ENCODE peak calls at places on chromosomes 6 and 20, in nine cellular contexts. L is heart left ventricle; B is epithelial cell of esophagus; D is thoracic aorta; R is hepatocyte; I is tibial nerve; X is activated CD8-positive, alpha-beta T cell treated with anti-CD3 and anti-CD28 coated beads for 36 hours; F is mammary epithelial cell; T is heart right ventricle. J is an unnamed sample.

GRCh38 chr6:170207586-170207985 is 83.3 kb downstream of the DLL1 start:
- DNase-seq in L (no peak), T (no peak), X (no peak), D (no peak), F (no peak), I (peak; percentile 4), R (no peak), B (no peak), J (no peak)

GRCh38 chr6:10970731-10971130 is 73.4 kb downstream of the ELOVL2 start:
- DNase-seq in X (no peak), L (no peak), T (no peak), D (no peak), I (no peak), R (no peak), F (no peak), B (no peak), J (no peak)

GRCh38 chr20:44861547-44862006 is 23.9 kb upstream of the YWHAB start:
- DNase-seq in T (no peak), B (peak; percentile 15), I (no peak), X (no peak), D (peak; percentile 75), F (peak; percentile 20), R (no peak), L (no peak), J (peak; percentile 64)

GRCh38 chr6:151916680-151917164 is 109.2 kb downstream of the ESR1 start:
- DNase-seq in I (peak; percentile 41), R (no peak), F (peak; percentile 99), D (no peak), B (peak; percentile 97), X (no peak), L (no peak), T (no peak), J (peak; percentile 78)

GRCh38 chr6:16840291-16840690 is 79.0 kb upstream of the ATXN1 start:
- DNase-seq in X (peak; percentile 4), F (no peak), T (no peak), B (peak; percentile 33), I (no peak), D (no peak), L (no peak), R (no peak), J (no peak)

GRCh38 chr6:39016831-39017230 is 31.8 kb upstream of the GLP1R start:
- DNase-seq in I (no peak), F (no peak), D (no peak), T (no peak), X (no peak), R (no peak), B (no peak), L (no peak), J (no peak)

GRCh38 chr20:44576297-44576696 is 6.1 kb upstream of the PKIG start:
- DNase-seq in L (no peak), B (peak; percentile 18), X (peak; percentile 38), I (no peak), T (peak; percentile 52), F (no peak), D (no peak), R (no peak), J (no peak)

GRCh38 chr20:20371133-20371532 is 3.2 kb downstream of the INSM1 start:
- DNase-seq in F (no peak), I (no peak), B (no peak), X (no peak), R (no peak), T (no peak), D (no peak), L (no peak), J (no peak)

GRCh38 chr6:166258854-166259276 is 49.3 kb downstream of the PRR18 start:
- DNase-seq in D (no peak), B (no peak), X (peak; percentile 70), I (peak; percentile 36), F (no peak), T (no peak), R (no peak), L (no peak), J (no peak)

GRCh38 chr20:48613926-48614325 is 213.9 kb downstream of the PREX1 start:
- DNase-seq in I (no peak), R (no peak), D (no peak), X (no peak), L (no peak), T (no peak), F (no peak), B (no peak), J (no peak)

GRCh38 chr20:21548390-21549035 is 34.6 kb upstream of the NKX2-2 start:
- DNase-seq in D (no peak), L (no peak), X (peak; percentile 77), I (no peak), B (no peak), R (no peak), T (no peak), F (no peak), J (no peak)

GRCh38 chr6:80022803-80023202 is 18.4 kb downstream of the TTK start:
- DNase-seq in X (no peak), F (no peak), B (peak; percentile 4), L (no peak), I (no peak), D (no peak), T (no peak), R (no peak), J (no peak)

GRCh38 chr20:4160761-4161305 is 145.5 kb upstream of the RNF24 start:
- DNase-seq in F (no peak), T (peak; percentile 43), B (peak; percentile 75), D (no peak), I (no peak), X (peak; percentile 69), L (peak; percentile 74), R (peak; percentile 82), J (no peak)

GRCh38 chr20:4159765-4160490 is 144.6 kb upstream of the RNF24 start:
- DNase-seq in I (no peak), X (no peak), L (no peak), D (no peak), T (no peak), R (no peak), B (no peak), F (no peak), J (no peak)

GRCh38 chr20:4162766-4163165 is 147.4 kb upstream of the RNF24 start:
- DNase-seq in B (no peak), X (no peak), R (no peak), F (no peak), I (no peak), L (no peak), D (no peak), T (no peak), J (no peak)

GRCh38 chr20:4164246-4164645 is 148.9 kb upstream of the RNF24 start:
- DNase-seq in I (no peak), R (no peak), X (no peak), D (no peak), B (no peak), F (no peak), L (no peak), T (no peak), J (no peak)

GRCh38 chr20:4161447-4162251 is 146.3 kb upstream of the RNF24 start:
- DNase-seq in I (no peak), T (no peak), D (no peak), L (no peak), X (peak; percentile 51), B (peak; percentile 73), F (peak; percentile 53), R (no peak), J (peak; percentile 36)
- TF ChIP-seq CTCF in I (no peak), T (no peak), D (no peak), L (no peak), X (no peak), B (no peak), F (no peak), R (no peak), J (no peak)

GRCh38 chr6:15754035-15754705 is 91.3 kb upstream of the DTNBP1 start:
- DNase-seq in X (no peak), I (no peak), R (no peak), L (no peak), F (peak; percentile 39), B (peak; percentile 10), D (no peak), T (no peak), J (no peak)

GRCh38 chr6:15755555-15755954 is 92.7 kb upstream of the DTNBP1 start:
- DNase-seq in X (no peak), F (peak; percentile 13), T (no peak), D (no peak), I (no peak), L (no peak), B (no peak), R (no peak), J (no peak)

GRCh38 chr6:15751721-15752350 is 89.0 kb upstream of the DTNBP1 start:
- DNase-seq in L (no peak), R (no peak), B (no peak), F (no peak), I (no peak), X (no peak), T (no peak), D (no peak), J (no peak)

GRCh38 chr6:15754706-15755079 is 91.9 kb upstream of the DTNBP1 start:
- DNase-seq in D (no peak), F (no peak), T (no peak), I (no peak), L (no peak), R (no peak), B (no peak), X (no peak), J (no peak)

GRCh38 chr6:15752820-15753219 is 90.0 kb upstream of the DTNBP1 start:
- DNase-seq in D (no peak), I (no peak), F (no peak), T (no peak), R (peak; percentile 21), L (no peak), B (no peak), X (no peak), J (no peak)
- TF ChIP-seq CTCF in D (no peak), I (no peak), F (peak; percentile 12), T (no peak), R (peak; percentile 21), L (no peak), B (peak; percentile 8), X (no peak), J (no peak)

GRCh38 chr20:2420510-2420909 is 39.8 kb downstream of the TGM6 start:
- DNase-seq in L (no peak), D (no peak), X (no peak), B (no peak), F (no peak), T (no peak), R (no peak), I (no peak), J (no peak)

GRCh38 chr20:2417142-2417541 is 36.4 kb downstream of the TGM6 start:
- DNase-seq in T (no peak), D (no peak), F (no peak), X (no peak), L (no peak), I (no peak), B (no peak), R (no peak), J (no peak)

GRCh38 chr20:2418388-2418787 is 37.7 kb downstream of the TGM6 start:
- DNase-seq in B (no peak), R (no peak), L (no peak), T (no peak), X (no peak), F (no peak), I (no peak), D (no peak), J (no peak)

GRCh38 chr20:2421247-2421646 is 40.5 kb downstream of the TGM6 start:
- DNase-seq in R (no peak), X (no peak), D (no peak), B (peak; percentile 13), L (no peak), F (no peak), I (no peak), T (no peak), J (peak; percentile 33)
- TF ChIP-seq CTCF in R (no peak), X (no peak), D (no peak), B (peak; percentile 26), L (no peak), F (peak; percentile 41), I (no peak), T (no peak), J (peak; percentile 59)

GRCh38 chr6:36701401-36701991 is 3.9 kb downstream of the RAB44 start:
- DNase-seq in R (no peak), D (no peak), T (no peak), L (no peak), B (peak; percentile 46), X (no peak), I (no peak), F (no peak), J (peak; percentile 49)
- TF ChIP-seq CTCF in R (peak; percentile 34), D (no peak), T (no peak), L (no peak), B (peak; percentile 37), X (no peak), I (no peak), F (peak; percentile 42), J (no peak)